ENCODE peak calls at places on chromosomes 2 and 18, in ten cellular contexts. A is AG09309; H is naive thymus-derived CD8-positive, alpha-beta T cell; I is frontal cortex; R is left ventricle myocardium superior; L is GM03348; O is GM12892; S is right lobe of liver; F is glutamatergic neuron; V is stimulated activated naive B cell treated with anti-CD40 and anti-IgM and Interleukin-4, amounts not matched to agents 10 μg/mL and 1 μg/mL and 100 μg/mL, for 72 hours. D is an unnamed sample.

GRCh38 chr18:74540689-74541421 is 6.6 kb downstream of the CNDP1 start:
- DNase-seq in S (peak), A (no peak), R (no peak), F (no peak), L (no peak), O (no peak), I (no peak), V (no peak), H (no peak), D (no peak)

GRCh38 chr2:176181551-176181950 is 6.9 kb upstream of the HOXD1 start:
- DNase-seq in O (no peak), L (no peak), F (no peak), V (no peak), I (no peak), A (no peak), R (no peak), S (no peak), H (no peak), D (no peak)

GRCh38 chr18:45688834-45689233 is 35.1 kb upstream of the SLC14A1 start:
- DNase-seq in F (no peak), R (no peak), O (no peak), A (no peak), H (peak), V (peak), I (no peak), L (no peak), S (no peak), D (no peak)

GRCh38 chr2:24050041-24050655 is 607 bp downstream of the FKBP1B start:
- DNase-seq in O (no peak), H (peak), R (peak), A (no peak), I (peak), L (peak), S (peak), V (no peak), F (peak), D (no peak)

GRCh38 chr2:132621131-132621875 is 48.7 kb downstream of the LYPD1 start:
- DNase-seq in F (no peak), I (no peak), A (no peak), V (no peak), O (no peak), S (no peak), L (no peak), H (no peak), R (no peak), D (no peak)

GRCh38 chr18:23243178-23243577 is 107.9 kb downstream of the CABLES1 start:
- DNase-seq in O (no peak), R (no peak), S (peak), I (no peak), F (no peak), A (no peak), L (no peak), H (no peak), V (no peak), D (no peak)

GRCh38 chr2:149312039-149312438 is 18.3 kb upstream of the LYPD6 start:
- DNase-seq in A (no peak), I (no peak), S (no peak), L (no peak), V (no peak), O (no peak), F (no peak), R (no peak), H (no peak), D (no peak)

GRCh38 chr2:215870986-215871385 is 142.4 kb downstream of the MREG start:
- DNase-seq in I (no peak), O (no peak), V (no peak), S (no peak), L (no peak), H (no peak), F (peak), A (no peak), R (no peak), D (no peak)

GRCh38 chr2:102618452-102619413 is 620 bp upstream of the SLC9A2 start:
- DNase-seq in F (peak), I (peak), O (no peak), L (peak), S (peak), V (peak), R (peak), A (no peak), H (no peak), D (no peak)

GRCh38 chr2:152835674-152836073 is 117.3 kb downstream of the ARL6IP6 start:
- DNase-seq in L (no peak), H (no peak), F (no peak), R (no peak), S (no peak), V (no peak), A (no peak), I (no peak), O (no peak), D (no peak)

GRCh38 chr2:149040451-149040850 is 2.0 kb downstream of the LYPD6B start:
- DNase-seq in A (no peak), I (no peak), F (peak), H (peak), S (no peak), R (no peak), L (no peak), V (peak), O (no peak), D (no peak)

GRCh38 chr18:11857177-11857887 is 6.1 kb downstream of the CHMP1B start:
- DNase-seq in A (peak), F (no peak), O (no peak), L (peak), S (no peak), H (no peak), V (no peak), R (peak), I (no peak), D (no peak)

GRCh38 chr2:196427996-196428634 is 211.4 kb upstream of the CCDC150 start:
- DNase-seq in F (no peak), V (no peak), H (no peak), I (no peak), R (no peak), L (no peak), S (no peak), A (no peak), O (no peak), D (no peak)

GRCh38 chr18:6821346-6821745 is 91.8 kb downstream of the ARHGAP28 start:
- DNase-seq in F (no peak), S (no peak), L (peak), I (no peak), H (no peak), O (no peak), A (no peak), R (no peak), V (no peak), D (no peak)

GRCh38 chr18:43276471-43276870 is 819 bp downstream of the SYT4 start:
- DNase-seq in O (no peak), S (no peak), V (no peak), L (no peak), F (no peak), H (no peak), A (no peak), I (no peak), R (no peak), D (no peak)

GRCh38 chr18:22879279-22879678 is 53.8 kb upstream of the RBBP8 start:
- DNase-seq in O (no peak), H (no peak), A (no peak), V (no peak), R (no peak), L (no peak), I (no peak), S (no peak), F (no peak), D (no peak)

GRCh38 chr2:75053484-75054112 is 95.2 kb downstream of the POLE4 start:
- DNase-seq in O (peak), S (no peak), R (no peak), A (no peak), L (peak), H (peak), V (peak), I (no peak), F (peak), D (no peak)

GRCh38 chr2:127139766-127140165 is 32.8 kb upstream of the BIN1 start:
- DNase-seq in A (no peak), L (no peak), H (no peak), R (no peak), I (no peak), F (no peak), V (no peak), S (no peak), O (no peak), D (no peak)

GRCh38 chr2:181944164-181944913 is 41.3 kb upstream of the PPP1R1C start:
- DNase-seq in O (no peak), I (no peak), L (no peak), S (no peak), A (no peak), F (no peak), V (no peak), R (no peak), H (no peak), D (no peak)

GRCh38 chr2:1721706-1722483 is 22.4 kb downstream of the PXDN start:
- DNase-seq in S (no peak), A (no peak), O (no peak), F (no peak), H (no peak), I (no peak), L (peak), R (no peak), V (no peak), D (no peak)

GRCh38 chr18:48948112-48949050 is 2.4 kb downstream of the SMAD7 start:
- DNase-seq in A (no peak), S (peak), H (peak), V (peak), I (no peak), O (no peak), L (no peak), R (peak), F (peak), D (no peak)

GRCh38 chr2:97664636-97664970 is 759 bp upstream of the ACTR1B start:
- DNase-seq in O (no peak), L (no peak), S (no peak), R (no peak), F (peak), I (no peak), V (no peak), H (no peak), A (no peak), D (no peak)

GRCh38 chr2:70890469-70891065 is 45.1 kb upstream of the ATP6V1B1 start:
- DNase-seq in F (no peak), S (no peak), A (no peak), V (no peak), L (no peak), R (no peak), I (no peak), H (no peak), O (no peak), D (no peak)

GRCh38 chr2:172307800-172308199 is 119.6 kb upstream of the ITGA6 start:
- DNase-seq in O (no peak), V (no peak), L (no peak), I (no peak), F (no peak), A (no peak), S (no peak), H (no peak), R (no peak), D (no peak)

D was measured in breast epithelium.